ENCODE peak calls at places on chromosomes 5 and 9, in five cellular contexts. Y, O, X, D and V are unnamed samples.

GRCh38 chr9:88092699-88093359 is 45.4 kb downstream of the SPATA31C2 start:
- DNase-seq in Y (no peak), O (no peak), X (no peak), D (peak; percentile 43), V (no peak)

GRCh38 chr5:55636711-55637110 is 75.4 kb downstream of the SLC38A9 start:
- DNase-seq in Y (no peak), O (peak; percentile 23), X (no peak), D (peak; percentile 20), V (no peak)

GRCh38 chr9:28120241-28121025 is 547.2 kb upstream of the C9orf72 start:
- DNase-seq in Y (no peak), O (no peak), X (no peak), D (no peak), V (no peak)

GRCh38 chr9:128495804-128496417 is 8.6 kb upstream of the GLE1 start:
- DNase-seq in Y (peak; percentile 48), O (no peak), X (no peak), D (no peak), V (no peak)

GRCh38 chr9:120735415-120736126 is 21.3 kb upstream of the MEGF9 start:
- DNase-seq in Y (no peak), O (no peak), X (no peak), D (no peak), V (no peak)

GRCh38 chr5:133458435-133458834 is 153.9 kb downstream of the FSTL4 start:
- DNase-seq in Y (peak; percentile 16), O (no peak), X (no peak), D (no peak), V (no peak)

GRCh38 chr5:91272858-91273257 is 110.3 kb downstream of the ARRDC3 start:
- DNase-seq in Y (no peak), O (no peak), X (no peak), D (no peak), V (no peak)

GRCh38 chr9:37921546-37922300 is 17.8 kb upstream of the SLC25A51 start:
- DNase-seq in Y (no peak), O (no peak), X (no peak), D (no peak), V (no peak)

GRCh38 chr9:97741947-97742346 is 44.8 kb upstream of the XPA start:
- DNase-seq in Y (no peak), O (no peak), X (no peak), D (no peak), V (no peak)

GRCh38 chr5:76701298-76701697 is 14.6 kb upstream of the F2R start:
- DNase-seq in Y (no peak), O (no peak), X (no peak), D (no peak), V (no peak)

GRCh38 chr9:118643118-118643517 is 726.1 kb downstream of the BRINP1 start:
- DNase-seq in Y (peak; percentile 76), O (no peak), X (no peak), D (no peak), V (no peak)

GRCh38 chr9:79279356-79279755 is 292.4 kb upstream of the TLE4 start:
- DNase-seq in Y (no peak), O (no peak), X (no peak), D (no peak), V (no peak)

GRCh38 chr5:134006119-134006514 is 1.3 kb upstream of the VDAC1 start:
- DNase-seq in Y (peak; percentile 55), O (no peak), X (no peak), D (no peak), V (no peak)

GRCh38 chr9:135752281-135753204 is 50.6 kb downstream of the KCNT1 start:
- DNase-seq in Y (no peak), O (no peak), X (no peak), D (no peak), V (no peak)

GRCh38 chr9:123749580-123750202 is 180.2 kb downstream of the DENND1A start:
- DNase-seq in Y (no peak), O (no peak), X (peak; percentile 27), D (no peak), V (no peak)

GRCh38 chr5:113140837-113141661 is 164.5 kb downstream of the DCP2 start:
- DNase-seq in Y (no peak), O (no peak), X (no peak), D (no peak), V (no peak)

GRCh38 chr5:18744990-18745590 is 1110.8 kb downstream of the TAF11L14 start:
- DNase-seq in Y (no peak), O (peak; percentile 42), X (peak; percentile 67), D (no peak), V (peak; percentile 40)

GRCh38 chr5:136729901-136730355 is 364.6 kb upstream of the TRPC7 start:
- DNase-seq in Y (no peak), O (no peak), X (no peak), D (no peak), V (no peak)

GRCh38 chr9:12544700-12545099 is 148.5 kb upstream of the TYRP1 start:
- DNase-seq in Y (no peak), O (no peak), X (no peak), D (no peak), V (no peak)

GRCh38 chr9:113622600-113623400 is 159.3 kb downstream of the RGS3 start:
- DNase-seq in Y (peak; percentile 95), O (no peak), X (no peak), D (no peak), V (no peak)

GRCh38 chr5:116525680-116526079 is 48.9 kb downstream of the SEMA6A start:
- DNase-seq in Y (no peak), O (peak; percentile 56), X (no peak), D (no peak), V (no peak)

GRCh38 chr9:75376855-75377254 is 288.5 kb downstream of the OSTF1 start:
- DNase-seq in Y (no peak), O (no peak), X (no peak), D (no peak), V (no peak)

GRCh38 chr9:134165357-134166315 is 1.3 kb upstream of the RNU6ATAC start:
- DNase-seq in Y (no peak), O (peak; percentile 28), X (peak; percentile 65), D (no peak), V (peak; percentile 64)

GRCh38 chr5:175257847-175258194 is 186.2 kb downstream of the DRD1 start:
- DNase-seq in Y (no peak), O (no peak), X (no peak), D (no peak), V (no peak)

GRCh38 chr5:142514196-142514595 is 171.7 kb downstream of the FGF1 start:
- DNase-seq in Y (no peak), O (no peak), X (no peak), D (no peak), V (no peak)

GRCh38 chr9:132099184-132099583 is 19.5 kb upstream of the MED27 start:
- DNase-seq in Y (no peak), O (no peak), X (no peak), D (no peak), V (no peak)

GRCh38 chr5:7209583-7210139 is 186.3 kb upstream of the ADCY2 start:
- DNase-seq in Y (no peak), O (peak; percentile 10), X (no peak), D (no peak), V (no peak)

GRCh38 chr5:30000231-30000630 is 1193.3 kb upstream of the CDH6 start:
- DNase-seq in Y (no peak), O (no peak), X (no peak), D (no peak), V (no peak)

GRCh38 chr5:156477196-156477595 is 150.2 kb downstream of the SGCD start:
- DNase-seq in Y (no peak), O (no peak), X (no peak), D (no peak), V (no peak)

GRCh38 chr5:91382530-91383026 is 539 bp downstream of the ARRDC3 start:
- DNase-seq in Y (no peak), O (peak; percentile 46), X (peak; percentile 46), D (no peak), V (peak; percentile 50)

GRCh38 chr5:147835386-147835798 is 3.9 kb upstream of the SPINK1 start:
- DNase-seq in Y (no peak), O (no peak), X (no peak), D (no peak), V (no peak)

GRCh38 chr5:43649256-43649655 is 46.3 kb downstream of the NNT start:
- DNase-seq in Y (no peak), O (no peak), X (no peak), D (no peak), V (no peak)

GRCh38 chr5:120684749-120685415 is 220.8 kb downstream of the PRR16 start:
- DNase-seq in Y (peak; percentile 54), O (no peak), X (peak; percentile 31), D (no peak), V (no peak)

DNA sequence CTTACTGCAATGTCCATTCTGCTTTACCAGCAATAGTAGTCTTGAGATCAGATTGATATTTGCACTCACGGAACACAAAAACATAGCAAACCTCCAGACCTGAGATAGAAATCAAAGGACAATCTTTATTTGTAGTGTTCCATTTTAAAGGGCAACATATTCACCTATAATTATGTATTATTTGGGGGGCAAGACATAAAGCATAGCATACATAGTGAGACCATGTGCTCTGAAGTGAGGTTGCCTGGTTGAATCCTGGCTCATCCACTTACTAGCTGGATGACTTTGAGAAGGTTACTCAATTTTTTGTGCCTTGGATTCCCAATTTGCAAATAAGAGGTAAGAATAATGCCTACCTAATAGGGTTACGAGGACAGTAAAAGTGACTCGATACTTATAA is at the start of gene OR1B1:
- DNase-seq in Y (no peak), O (no peak), X (no peak), D (no peak), V (no peak)
- H3K9me3 ChIP-seq in Y (peaks cover 60% of the 10 kb centered on the region), O (no peaks in the 10 kb centered on the region), X (no peaks in the 10 kb centered on the region), D (no peaks in the 10 kb centered on the region), V (no peaks in the 10 kb centered on the region)

GRCh38 chr5:114909424-114909823 is 260.3 kb downstream of the TRIM36 start:
- DNase-seq in Y (no peak), O (no peak), X (no peak), D (no peak), V (no peak)
- H3K9me3 ChIP-seq in Y (peaks cover 11% of the 10 kb centered on the region), O (no peaks in the 10 kb centered on the region), X (peaks cover 4% of the 10 kb centered on the region), D (peaks cover 22% of the 10 kb centered on the region), V (no peaks in the 10 kb centered on the region)

GRCh38 chr9:101435601-101436079 is at the start of gene ALDOB:
- DNase-seq in Y (no peak), O (no peak), X (no peak), D (no peak), V (no peak)

GRCh38 chr9:101440714-101441230 is 5.2 kb upstream of the ALDOB start:
- DNase-seq in Y (no peak), O (no peak), X (no peak), D (no peak), V (no peak)

GRCh38 chr9:101438523-101438922 is 2.9 kb upstream of the ALDOB start:
- DNase-seq in Y (no peak), O (no peak), X (no peak), D (no peak), V (no peak)

GRCh38 chr9:101434990-101435389 is 584 bp downstream of the ALDOB start:
- DNase-seq in Y (no peak), O (no peak), X (no peak), D (no peak), V (no peak)

GRCh38 chr9:101437806-101438232 is 2.2 kb upstream of the ALDOB start:
- DNase-seq in Y (no peak), O (peak; percentile 31), X (no peak), D (peak; percentile 66), V (no peak)
- H3K9me3 ChIP-seq in Y (no peaks in the 10 kb centered on the region), O (no peaks in the 10 kb centered on the region), X (no peaks in the 10 kb centered on the region), D (no peaks in the 10 kb centered on the region), V (no peaks in the 10 kb centered on the region)

GRCh38 chr5:24819841-24820240 is 175.1 kb upstream of the CDH10 start:
- DNase-seq in Y (no peak), O (no peak), X (no peak), D (no peak), V (no peak)

GRCh38 chr5:24817966-24818365 is 173.2 kb upstream of the CDH10 start:
- DNase-seq in Y (no peak), O (no peak), X (no peak), D (no peak), V (no peak)

GRCh38 chr5:24816206-24816605 is 171.4 kb upstream of the CDH10 start:
- DNase-seq in Y (no peak), O (no peak), X (no peak), D (no peak), V (no peak)
- H3K9me3 ChIP-seq in Y (no peaks in the 10 kb centered on the region), O (no peaks in the 10 kb centered on the region), X (no peaks in the 10 kb centered on the region), D (peaks cover 25% of the 10 kb centered on the region), V (no peaks in the 10 kb centered on the region)